ENCODE peak calls at places on chromosome 19, in eight cellular contexts. W is A673; B is ovary; L is MCF 10A; P is stimulated activated CD4-positive, alpha-beta T cell treated with anti-CD3 and anti-CD28 coated beads, Interleukin-1b, Interleukin-23, amount 100 ng/mL, for 1 hour; J is HFFc6; C is substantia nigra; E is stimulated activated CD8-positive, alpha-beta memory T cell treated with anti-CD3 and anti-CD28 coated beads, Interleukin-15, amount 100 ng/mL, for 1 hour. V is an unnamed sample.

GRCh38 chr19:12913011-12913561 is 6.0 kb downstream of the SYCE2 start:
- DNase-seq in L (no peak), E (no peak), P (no peak), B (peak), W (peak), C (peak), J (no peak), V (no peak)

GRCh38 chr19:16168465-16169081 is 4.8 kb downstream of the CIB3 start:
- DNase-seq in L (no peak), P (no peak), W (no peak), J (no peak), B (no peak), E (no peak), C (no peak), V (no peak)

GRCh38 chr19:46471116-46471733 is at the start of gene PNMA8A:
- DNase-seq in J (peak), E (no peak), B (peak), W (peak), L (peak), P (no peak), C (peak), V (no peak)

GRCh38 chr19:16034180-16034579 is 42.1 kb upstream of the TPM4 start:
- DNase-seq in E (no peak), C (no peak), B (no peak), W (no peak), L (no peak), P (no peak), J (no peak), V (peak)

GRCh38 chr19:38229585-38230073 is 5.6 kb upstream of the DPF1 start:
- DNase-seq in P (peak), B (peak), C (peak), W (peak), J (peak), E (no peak), L (peak), V (no peak)

GRCh38 chr19:48283908-48284307 is 14.0 kb downstream of the ZNF114 start:
- DNase-seq in J (peak), L (no peak), P (no peak), B (no peak), W (no peak), E (no peak), C (no peak), V (no peak)

GRCh38 chr19:6214881-6215541 is 64.8 kb downstream of the MLLT1 start:
- DNase-seq in B (peak), E (no peak), J (no peak), P (no peak), W (no peak), L (no peak), C (no peak), V (no peak)

GRCh38 chr19:51460164-51460992 is 2.1 kb upstream of the SIGLEC8 start:
- DNase-seq in P (no peak), E (no peak), B (no peak), J (no peak), C (no peak), L (no peak), W (peak), V (no peak)

GRCh38 chr19:8592231-8593009 is 15.2 kb upstream of the MYO1F start:
- DNase-seq in E (peak), C (peak), B (peak), L (no peak), J (peak), W (peak), P (peak), V (peak)

GRCh38 chr19:16094360-16095070 is 17.2 kb upstream of the RAB8A start:
- DNase-seq in W (no peak), C (no peak), E (no peak), P (no peak), L (no peak), B (no peak), J (no peak), V (no peak)

GRCh38 chr19:34368338-34368737 is 3.3 kb downstream of the GPI start:
- DNase-seq in L (no peak), J (no peak), P (no peak), E (no peak), C (peak), B (no peak), W (no peak), V (no peak)

GRCh38 chr19:17486545-17486944 is 16.2 kb downstream of the SLC27A1 start:
- DNase-seq in E (no peak), J (no peak), P (no peak), B (no peak), W (no peak), C (no peak), L (no peak), V (no peak)

GRCh38 chr19:52336976-52337375 is 933 bp downstream of the ZNF610 start:
- DNase-seq in P (no peak), J (no peak), E (no peak), B (no peak), W (peak), L (no peak), C (no peak), V (no peak)

GRCh38 chr19:35346193-35347052 is 1.3 kb upstream of the FFAR1 start:
- DNase-seq in P (peak), J (no peak), L (no peak), C (no peak), W (no peak), B (peak), E (peak), V (peak)

GRCh38 chr19:55253842-55254624 is 4.8 kb downstream of the PPP6R1 start:
- DNase-seq in P (no peak), W (no peak), B (no peak), L (no peak), E (no peak), J (no peak), C (peak), V (peak)

GRCh38 chr19:18342090-18342632 is 1.8 kb downstream of the PGPEP1 start:
- DNase-seq in B (no peak), E (no peak), L (no peak), P (no peak), W (no peak), C (no peak), J (no peak), V (no peak)

GRCh38 chr19:57406516-57407123 is 4.3 kb upstream of the ZNF17 start:
- DNase-seq in B (no peak), L (peak), E (peak), J (peak), P (peak), C (peak), W (peak), V (peak)